ENCODE peak calls at places on chromosomes 6 and 20, in nine cellular contexts. F is lower lobe of right lung, W is D721Med, Q is A549, X is brain microvascular endothelial cell, J is neural progenitor cell, D is HCT116, A is progenitor cell of endocrine pancreas, B is GM10248. C is an unnamed sample.

GRCh38 chr20:18672826-18673225 is 85.0 kb downstream of the DTD1 start:
- DNase-seq in F (no peak), W (no peak), Q (no peak), X (no peak), J (no peak), D (no peak), A (no peak), B (no peak), C (no peak)

GRCh38 chr6:139834232-139834631 is 459.8 kb upstream of the CITED2 start:
- DNase-seq in F (no peak), W (no peak), Q (no peak), X (no peak), J (no peak), D (no peak), A (no peak), B (no peak), C (no peak)

GRCh38 chr6:136779682-136780081 is 12.6 kb downstream of the MAP3K5 start:
- DNase-seq in F (no peak), W (no peak), Q (no peak), X (no peak), J (peak), D (no peak), A (no peak), B (no peak), C (no peak)

GRCh38 chr20:38231786-38232130 is 28.8 kb downstream of the KIAA1755 start:
- DNase-seq in F (no peak), W (no peak), Q (no peak), X (peak), J (no peak), D (no peak), A (no peak), B (no peak), C (no peak)

GRCh38 chr6:79687759-79688158 is 56.6 kb downstream of the SH3BGRL2 start:
- DNase-seq in F (no peak), W (no peak), Q (no peak), X (no peak), J (peak), D (no peak), A (no peak), B (no peak), C (no peak)

GRCh38 chr6:36305885-36306284 is 30.8 kb downstream of the BNIP5 start:
- DNase-seq in F (no peak), W (no peak), Q (no peak), X (no peak), J (no peak), D (no peak), A (no peak), B (no peak), C (no peak)

GRCh38 chr6:41199427-41200246 is 1.3 kb downstream of the TREML2 start:
- DNase-seq in F (no peak), W (no peak), Q (no peak), X (no peak), J (no peak), D (no peak), A (no peak), B (peak), C (no peak)

GRCh38 chr20:8408587-8409307 is 276.7 kb downstream of the PLCB1 start:
- DNase-seq in F (no peak), W (no peak), Q (no peak), X (no peak), J (no peak), D (no peak), A (no peak), B (no peak), C (no peak)

GRCh38 chr6:36032245-36032644 is 4.6 kb downstream of the MAPK14 start:
- DNase-seq in F (no peak), W (no peak), Q (no peak), X (no peak), J (no peak), D (no peak), A (no peak), B (no peak), C (no peak)

GRCh38 chr6:89145962-89146747 is at the start of gene PM20D2:
- DNase-seq in F (peak), W (peak), Q (peak), X (no peak), J (peak), D (peak), A (peak), B (peak), C (peak)

GRCh38 chr20:46240065-46240464 is 68.2 kb downstream of the CDH22 start:
- DNase-seq in F (no peak), W (no peak), Q (no peak), X (no peak), J (no peak), D (no peak), A (no peak), B (no peak), C (no peak)

GRCh38 chr20:40563296-40563950 is 125.6 kb downstream of the MAFB start:
- DNase-seq in F (peak), W (no peak), Q (peak), X (peak), J (no peak), D (peak), A (no peak), B (no peak), C (no peak)

GRCh38 chr20:6104493-6105188 is 18.2 kb downstream of the FERMT1 start:
- DNase-seq in F (no peak), W (no peak), Q (no peak), X (peak), J (no peak), D (no peak), A (no peak), B (no peak), C (no peak)

GRCh38 chr6:20279608-20280287 is 67.5 kb upstream of the MBOAT1 start:
- DNase-seq in F (no peak), W (peak), Q (no peak), X (no peak), J (no peak), D (no peak), A (no peak), B (no peak), C (no peak)

GRCh38 chr6:104705095-104705707 is 154.5 kb downstream of the HACE1 start:
- DNase-seq in F (no peak), W (no peak), Q (no peak), X (peak), J (no peak), D (no peak), A (no peak), B (no peak), C (no peak)

GRCh38 chr6:105042648-105043047 is 85.7 kb downstream of the LIN28B start:
- DNase-seq in F (no peak), W (no peak), Q (no peak), X (no peak), J (no peak), D (no peak), A (no peak), B (no peak), C (no peak)

GRCh38 chr6:48426636-48427035 is 315.6 kb upstream of the PTCHD4 start:
- DNase-seq in F (no peak), W (no peak), Q (no peak), X (peak), J (no peak), D (no peak), A (no peak), B (no peak), C (no peak)

GRCh38 chr6:154993026-154993425 is 2.1 kb upstream of the TIAM2 start:
- DNase-seq in F (no peak), W (no peak), Q (peak), X (no peak), J (no peak), D (no peak), A (no peak), B (no peak), C (no peak)

GRCh38 chr20:2086177-2086979 is 15.2 kb upstream of the STK35 start:
- DNase-seq in F (no peak), W (no peak), Q (no peak), X (no peak), J (no peak), D (no peak), A (no peak), B (no peak), C (no peak)

GRCh38 chr6:146595981-146596731 is 2.6 kb upstream of the ADGB start:
- DNase-seq in F (no peak), W (no peak), Q (no peak), X (no peak), J (no peak), D (no peak), A (no peak), B (no peak), C (no peak)

GRCh38 chr6:84581494-84582259 is 182.7 kb downstream of the TBX18 start:
- DNase-seq in F (no peak), W (no peak), Q (no peak), X (peak), J (no peak), D (no peak), A (no peak), B (no peak), C (no peak)

DNA sequence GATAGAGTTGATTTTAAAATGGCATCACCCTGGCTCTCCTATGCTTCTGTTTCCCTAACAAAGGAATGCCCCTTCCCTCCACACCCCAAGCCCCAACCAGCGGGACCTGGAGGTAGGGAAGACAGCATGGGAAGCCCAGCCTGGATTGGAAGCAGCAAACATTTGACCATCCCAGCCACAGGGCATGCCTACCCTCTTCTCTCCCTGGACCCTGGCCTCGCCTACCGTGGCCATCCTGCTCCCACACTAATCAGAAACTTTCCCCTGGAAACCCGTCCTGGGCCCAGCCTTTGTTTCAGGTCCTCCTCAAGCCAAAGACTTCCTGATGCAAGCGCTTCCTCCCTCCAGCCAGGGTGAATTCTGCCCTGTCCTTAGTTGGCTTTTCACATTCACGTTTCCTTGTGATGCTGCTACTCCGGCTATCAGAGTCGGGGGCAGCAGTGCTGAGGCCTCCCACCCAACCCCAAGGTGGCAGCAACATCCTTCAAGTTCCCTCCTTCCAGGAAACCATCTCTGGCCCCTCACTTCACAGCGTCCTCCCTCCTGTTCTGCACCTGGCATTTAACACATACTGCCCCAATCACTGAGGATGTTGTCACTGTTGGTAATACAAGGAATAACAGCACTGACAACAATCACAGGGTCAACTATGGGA is 18.2 kb upstream of the ANGPT4 start:
- DNase-seq in F (no peak), W (no peak), Q (no peak), X (no peak), J (peak), D (no peak), A (no peak), B (no peak), C (no peak)
- TF ChIP-seq CTCF in F (no peak), W (no peak), Q (no peak), X (no peak), J (peak), D (no peak), A (no peak), B (no peak), C (no peak)

GRCh38 chr20:10385850-10386544 is 48.0 kb downstream of the MKKS start:
- DNase-seq in F (no peak), W (no peak), Q (no peak), X (peak), J (no peak), D (no peak), A (no peak), B (no peak), C (no peak)

GRCh38 chr20:10376271-10377075 is 57.5 kb downstream of the MKKS start:
- DNase-seq in F (no peak), W (no peak), Q (no peak), X (peak), J (no peak), D (no peak), A (no peak), B (no peak), C (no peak)

GRCh38 chr20:10379761-10380160 is 54.3 kb downstream of the MKKS start:
- DNase-seq in F (no peak), W (no peak), Q (no peak), X (no peak), J (no peak), D (no peak), A (no peak), B (no peak), C (no peak)

GRCh38 chr20:10381477-10381876 is 52.5 kb downstream of the MKKS start:
- DNase-seq in F (no peak), W (no peak), Q (peak), X (no peak), J (no peak), D (no peak), A (no peak), B (no peak), C (no peak)
- TF ChIP-seq CTCF in F (no peak), W (no peak), Q (peak), X (peak), J (no peak), D (peak), A (no peak), B (peak), C (no peak)

DNA sequence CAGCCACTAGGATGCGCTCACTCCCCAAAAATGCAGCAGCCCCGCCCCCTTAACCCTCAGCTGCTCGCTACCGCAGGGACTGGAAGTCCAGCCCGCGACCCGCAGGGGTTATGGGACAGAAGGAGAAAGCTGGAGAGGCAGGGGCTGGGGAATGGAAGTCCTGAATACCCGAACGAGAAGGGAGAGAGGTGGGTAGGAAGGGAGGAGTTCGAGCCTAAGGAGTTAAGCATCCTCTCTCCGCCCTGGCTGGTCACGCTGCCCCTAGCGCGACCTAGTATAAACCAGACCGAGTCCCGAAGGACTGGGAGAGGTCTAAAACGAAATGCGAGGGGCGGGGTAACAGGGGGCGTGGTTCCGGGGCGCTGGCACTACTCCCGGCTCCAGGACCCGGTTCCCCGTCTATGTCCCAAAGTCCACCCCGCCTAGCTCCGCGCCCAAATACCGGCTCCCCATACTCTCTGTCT is 448 bp upstream of the DDAH2 start:
- DNase-seq in F (peak), W (peak), Q (peak), X (peak), J (peak), D (peak), A (peak), B (peak), C (peak)
- TF ChIP-seq CTCF in F (no peak), W (peak), Q (peak), X (no peak), J (peak), D (peak), A (peak), B (peak), C (no peak)

DNA sequence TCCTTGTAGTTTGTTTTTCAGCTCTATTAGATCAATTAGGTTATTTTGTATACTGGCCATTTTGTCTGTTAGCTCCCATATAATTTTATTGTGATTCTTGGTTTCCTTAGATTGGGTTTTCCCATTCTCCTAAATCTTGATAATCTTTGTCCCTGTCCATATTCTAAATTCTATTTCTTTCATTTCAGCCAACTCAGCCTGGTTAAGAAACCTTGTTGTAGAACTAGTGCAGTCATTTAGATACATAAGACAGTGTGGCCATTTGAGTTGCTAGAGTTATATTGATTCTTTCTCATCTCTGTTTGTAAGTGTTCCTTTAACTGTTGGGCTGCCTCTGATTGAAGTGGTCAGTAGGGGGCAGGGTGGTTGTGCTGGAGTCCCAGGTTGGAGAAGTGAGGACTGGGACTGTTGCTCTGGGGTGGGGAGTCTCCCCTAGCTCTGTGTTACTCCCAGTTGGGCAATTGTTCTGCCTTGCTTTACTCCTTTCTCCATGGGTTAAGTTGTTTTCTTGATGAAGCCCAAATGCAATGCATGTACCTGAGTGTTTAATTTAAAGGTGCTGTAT is 98.8 kb upstream of the NRN1 start:
- DNase-seq in F (no peak), W (no peak), Q (peak), X (no peak), J (peak), D (peak), A (no peak), B (no peak), C (no peak)
- TF ChIP-seq CTCF in F (no peak), W (no peak), Q (no peak), X (no peak), J (peak), D (peak), A (no peak), B (no peak), C (no peak)

GRCh38 chr6:93721386-93722048 is 302.2 kb upstream of the EPHA7 start:
- DNase-seq in F (no peak), W (no peak), Q (peak), X (peak), J (peak), D (no peak), A (no peak), B (no peak), C (no peak)
- TF ChIP-seq CTCF in F (no peak), W (peak), Q (peak), X (peak), J (peak), D (no peak), A (peak), B (no peak), C (no peak)

GRCh38 chr6:15248451-15249370 is 2.8 kb downstream of the JARID2 start:
- DNase-seq in F (peak), W (peak), Q (peak), X (peak), J (peak), D (peak), A (peak), B (peak), C (peak)
- TF ChIP-seq CTCF in F (peak), W (no peak), Q (no peak), X (peak), J (peak), D (peak), A (peak), B (no peak), C (no peak)

C was measured in activated B cell treated with CpG ODN at 0.5 μM for 24 hours.